ENCODE peak calls at places on chromosomes 11 and 22, in seven cellular contexts. D is GM23338, O is neural progenitor cell, F is HCT116, B is GM23248, Z is PC-3, G is hepatocyte. E is an unnamed sample.

GRCh38 chr11:35415488-35415887 is 3.9 kb downstream of the SLC1A2 start:
- DNase-seq in D (no peak), O (no peak), F (no peak), B (no peak), Z (no peak), G (no peak), E (no peak)

GRCh38 chr11:12125609-12126149 is 15.3 kb downstream of the MICAL2 start:
- DNase-seq in D (no peak), O (no peak), F (peak), B (peak), Z (peak), G (peak), E (no peak)

GRCh38 chr11:33310720-33311500 is 53.7 kb downstream of the HIPK3 start:
- DNase-seq in D (peak), O (peak), F (no peak), B (no peak), Z (no peak), G (no peak), E (no peak)

GRCh38 chr22:22125579-22126468 is 118.8 kb upstream of the VPREB1 start:
- DNase-seq in D (no peak), O (no peak), F (no peak), B (no peak), Z (no peak), G (no peak), E (no peak)

GRCh38 chr11:70644343-70645060 is 246.2 kb downstream of the CTTN start:
- DNase-seq in D (no peak), O (no peak), F (no peak), B (no peak), Z (no peak), G (no peak), E (no peak)

GRCh38 chr11:131302831-131303230 is 67.6 kb upstream of the NTM start:
- DNase-seq in D (no peak), O (no peak), F (no peak), B (peak), Z (no peak), G (no peak), E (no peak)

GRCh38 chr11:18668131-18668530 is 30.4 kb upstream of the TMEM86A start:
- DNase-seq in D (peak), O (no peak), F (no peak), B (no peak), Z (peak), G (no peak), E (no peak)

GRCh38 chr22:43370045-43370444 is 26.9 kb upstream of the SCUBE1 start:
- DNase-seq in D (peak), O (no peak), F (no peak), B (no peak), Z (no peak), G (no peak), E (no peak)

GRCh38 chr11:77467233-77467632 is 6.7 kb downstream of the PAK1 start:
- DNase-seq in D (no peak), O (no peak), F (no peak), B (peak), Z (peak), G (no peak), E (no peak)

GRCh38 chr11:101043940-101044339 is 85.7 kb downstream of the PGR start:
- DNase-seq in D (no peak), O (no peak), F (no peak), B (no peak), Z (no peak), G (no peak), E (no peak)
- H3K4me3 ChIP-seq in D (no peak), O (no peak), F (no peak), B (no peak), Z (no peak), G (no peak), E (no peak)

GRCh38 chr11:15170698-15171097 is 56.0 kb downstream of the INSC start:
- DNase-seq in D (no peak), O (no peak), F (no peak), B (peak), Z (no peak), G (no peak), E (no peak)

GRCh38 chr11:15161746-15162145 is 47.0 kb downstream of the INSC start:
- DNase-seq in D (no peak), O (no peak), F (no peak), B (no peak), Z (no peak), G (no peak), E (no peak)

GRCh38 chr11:15163136-15163535 is 48.4 kb downstream of the INSC start:
- DNase-seq in D (no peak), O (no peak), F (no peak), B (no peak), Z (no peak), G (no peak), E (no peak)

GRCh38 chr11:15170170-15170569 is 55.4 kb downstream of the INSC start:
- DNase-seq in D (no peak), O (no peak), F (no peak), B (peak), Z (no peak), G (no peak), E (no peak)

DNA sequence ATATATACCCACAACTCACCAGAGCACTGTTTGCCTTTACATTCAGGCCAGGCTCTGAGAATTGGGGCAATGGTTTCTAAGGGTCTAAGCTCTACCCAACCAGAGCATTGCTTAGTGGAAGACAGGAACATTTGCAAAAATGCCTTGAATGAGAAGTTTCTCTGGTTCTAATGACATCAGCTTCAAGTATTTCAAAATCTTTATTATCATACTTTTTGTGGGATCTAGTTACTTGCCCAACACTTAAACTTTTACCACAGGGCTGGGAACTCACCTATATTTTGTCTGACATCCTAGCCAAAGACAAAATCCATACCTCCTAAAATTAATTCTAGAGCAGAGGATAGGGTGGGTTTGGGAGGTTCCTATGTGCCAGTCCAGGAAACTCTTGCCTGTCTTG is 51.5 kb downstream of the INSC start:
- DNase-seq in D (no peak), O (no peak), F (no peak), B (peak), Z (no peak), G (no peak), E (no peak)
- TF ChIP-seq EZH2phosphoT487 in D (no peak), O (no peak), F (no peak), B (no peak), Z (no peak), G (no peak), E (no peak)

GRCh38 chr22:41914611-41915034 is 251 bp downstream of the SHISA8 start:
- DNase-seq in D (no peak), O (peak), F (no peak), B (no peak), Z (no peak), G (no peak), E (no peak)
- TF ChIP-seq EZH2 in D (peak), O (peak), F (no peak), B (no peak), Z (no peak), G (no peak), E (no peak)

GRCh38 chr22:33811686-33812085 is 108.6 kb downstream of the LARGE1 start:
- DNase-seq in D (peak), O (peak), F (no peak), B (peak), Z (no peak), G (peak), E (no peak)
- H3K4me3 ChIP-seq in D (no peak), O (no peak), F (no peak), B (no peak), Z (no peak), G (no peak), E (no peak)

GRCh38 chr11:3164540-3165151 is 464 bp downstream of the OSBPL5 start:
- DNase-seq in D (peak), O (peak), F (no peak), B (no peak), Z (no peak), G (no peak), E (no peak)

GRCh38 chr11:3166268-3167142 is 1.4 kb upstream of the OSBPL5 start:
- DNase-seq in D (no peak), O (peak), F (no peak), B (no peak), Z (no peak), G (no peak), E (no peak)

GRCh38 chr11:3167143-3168119 is 2.3 kb upstream of the OSBPL5 start:
- DNase-seq in D (no peak), O (no peak), F (no peak), B (no peak), Z (no peak), G (no peak), E (no peak)

GRCh38 chr11:3165152-3165705 is at the start of gene OSBPL5:
- DNase-seq in D (peak), O (peak), F (no peak), B (peak), Z (peak), G (peak), E (peak)

GRCh38 chr11:3165916-3166267 is 782 bp upstream of the OSBPL5 start:
- DNase-seq in D (no peak), O (no peak), F (no peak), B (no peak), Z (no peak), G (no peak), E (no peak)
- TF ChIP-seq EZH2phosphoT487 in D (no peak), O (no peak), F (no peak), B (no peak), Z (no peak), G (no peak), E (no peak)

GRCh38 chr11:116580828-116581227 is 192.0 kb downstream of the BUD13 start:
- DNase-seq in D (peak), O (peak), F (no peak), B (peak), Z (no peak), G (no peak), E (no peak)
- TF ChIP-seq EZH2 in D (no peak), O (peak), F (no peak), B (peak), Z (no peak), G (no peak), E (no peak)

GRCh38 chr11:16111690-16112089 is 244.7 kb downstream of the SOX6 start:
- DNase-seq in D (peak), O (peak), F (no peak), B (no peak), Z (no peak), G (no peak), E (no peak)
- H3K4me3 ChIP-seq in D (no peak), O (no peak), F (no peak), B (no peak), Z (no peak), G (no peak), E (no peak)

DNA sequence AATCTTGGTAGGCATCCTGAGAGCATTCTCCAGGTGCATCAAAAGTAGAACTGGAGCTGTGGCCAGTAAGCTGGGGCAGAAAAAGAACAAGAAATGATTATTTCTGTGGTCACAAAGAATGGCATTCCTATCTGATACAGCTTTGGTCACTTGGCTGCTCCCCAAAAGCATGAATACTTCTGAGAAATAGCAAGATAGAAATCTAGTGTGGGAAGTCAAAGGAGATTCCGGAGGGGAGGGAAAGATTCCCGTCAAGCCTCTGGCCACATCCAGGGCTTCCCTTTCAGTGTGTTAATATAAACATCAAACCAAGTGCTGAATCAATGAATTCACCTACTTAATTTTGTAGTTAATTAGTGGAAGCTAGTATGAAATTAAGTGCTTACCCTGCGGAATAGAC is 1185.4 kb downstream of the LRRC4C start:
- DNase-seq in D (no peak), O (no peak), F (no peak), B (no peak), Z (peak), G (no peak), E (no peak)
- TF ChIP-seq EZH2phosphoT487 in D (no peak), O (no peak), F (no peak), B (no peak), Z (no peak), G (no peak), E (no peak)

GRCh38 chr11:66289548-66290331 is 797 bp upstream of the YIF1A start:
- DNase-seq in D (peak), O (peak), F (no peak), B (peak), Z (peak), G (peak), E (peak)

GRCh38 chr11:66292543-66293332 is 1.0 kb downstream of the TMEM151A start:
- DNase-seq in D (no peak), O (no peak), F (no peak), B (no peak), Z (no peak), G (no peak), E (no peak)

GRCh38 chr11:66291706-66292542 is at the start of gene TMEM151A:
- DNase-seq in D (peak), O (peak), F (no peak), B (peak), Z (no peak), G (peak), E (no peak)

GRCh38 chr11:66290332-66290629 is 1.3 kb upstream of the YIF1A start:
- DNase-seq in D (no peak), O (no peak), F (no peak), B (no peak), Z (no peak), G (no peak), E (no peak)

DNA sequence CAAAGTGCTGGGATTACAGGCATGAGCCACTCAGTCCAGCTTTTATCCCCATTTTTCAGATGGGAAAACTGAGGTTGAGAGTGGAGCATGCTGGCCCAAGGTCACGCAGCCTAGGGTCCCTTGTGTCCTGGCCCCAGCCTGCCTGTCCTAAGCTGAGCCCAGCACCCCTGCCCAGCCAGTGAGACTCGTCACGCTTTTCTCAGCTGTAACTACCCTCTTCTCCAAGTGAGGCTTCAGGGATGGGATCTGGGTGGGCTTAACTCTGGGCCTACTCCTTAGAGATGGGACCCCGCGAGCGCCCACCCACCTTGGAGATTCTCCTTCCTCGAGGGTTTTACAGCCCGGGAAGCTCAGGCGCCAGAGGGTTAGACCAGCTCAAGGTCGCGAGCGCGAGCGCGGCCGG is 390 bp upstream of the TMEM151A start:
- DNase-seq in D (no peak), O (no peak), F (no peak), B (no peak), Z (no peak), G (no peak), E (no peak)
- TF ChIP-seq EZH2 in D (peak), O (peak), F (no peak), B (peak), Z (no peak), G (peak), E (no peak)

GRCh38 chr22:37627545-37627944 is 11.9 kb upstream of the SH3BP1 start:
- DNase-seq in D (no peak), O (no peak), F (no peak), B (no peak), Z (no peak), G (no peak), E (peak)

GRCh38 chr22:37625737-37626136 is 13.7 kb upstream of the SH3BP1 start:
- DNase-seq in D (no peak), O (no peak), F (no peak), B (no peak), Z (no peak), G (no peak), E (no peak)

GRCh38 chr22:37626144-37626543 is 13.3 kb upstream of the SH3BP1 start:
- DNase-seq in D (no peak), O (no peak), F (no peak), B (no peak), Z (no peak), G (peak), E (no peak)

GRCh38 chr22:37626556-37627075 is 12.9 kb upstream of the SH3BP1 start:
- DNase-seq in D (no peak), O (no peak), F (no peak), B (no peak), Z (no peak), G (no peak), E (no peak)

GRCh38 chr22:37627091-37627490 is 12.4 kb upstream of the SH3BP1 start:
- DNase-seq in D (no peak), O (no peak), F (no peak), B (peak), Z (no peak), G (no peak), E (no peak)
- H3K4me3 ChIP-seq in D (no peak), O (no peak), F (no peak), B (no peak), Z (no peak), G (no peak), E (no peak)